ENCODE peak calls at places on chromosome 18, in six cellular contexts. M, S, Q, W, A and B are unnamed samples.

GRCh38 chr18:11981633-11982366 is 493 bp downstream of the IMPA2 start:
- DNase-seq in M (peak), S (peak), Q (peak), W (peak), A (peak), B (peak)

GRCh38 chr18:12911025-12911927 is 27.2 kb upstream of the PTPN2 start:
- DNase-seq in M (peak), S (no peak), Q (no peak), W (no peak), A (peak), B (peak)

GRCh38 chr18:42196651-42197050 is 241.6 kb downstream of the PIK3C3 start:
- DNase-seq in M (no peak), S (peak), Q (no peak), W (peak), A (no peak), B (no peak)

GRCh38 chr18:5464241-5464640 is 79.6 kb downstream of the EPB41L3 start:
- DNase-seq in M (no peak), S (peak), Q (no peak), W (no peak), A (no peak), B (no peak)

GRCh38 chr18:10346786-10347415 is 107.5 kb upstream of the APCDD1 start:
- DNase-seq in M (no peak), S (no peak), Q (no peak), W (no peak), A (no peak), B (no peak)

GRCh38 chr18:11872479-11873136 is 21.4 kb downstream of the CHMP1B start:
- DNase-seq in M (no peak), S (peak), Q (peak), W (no peak), A (peak), B (peak)

GRCh38 chr18:65458871-65459270 is 291.9 kb upstream of the CDH7 start:
- DNase-seq in M (no peak), S (no peak), Q (no peak), W (no peak), A (no peak), B (no peak)

GRCh38 chr18:32373995-32374394 is 96.7 kb downstream of the GAREM1 start:
- DNase-seq in M (no peak), S (peak), Q (no peak), W (peak), A (peak), B (no peak)

GRCh38 chr18:12238861-12239260 is 15.3 kb upstream of the CIDEA start:
- DNase-seq in M (no peak), S (peak), Q (no peak), W (peak), A (no peak), B (no peak)

GRCh38 chr18:48441405-48441881 is 32.3 kb upstream of the ZBTB7C start:
- DNase-seq in M (peak), S (no peak), Q (no peak), W (no peak), A (no peak), B (no peak)

GRCh38 chr18:48446582-48447225 is 37.5 kb upstream of the ZBTB7C start:
- DNase-seq in M (peak), S (peak), Q (peak), W (peak), A (peak), B (peak)

GRCh38 chr18:48442761-48443160 is 33.6 kb upstream of the ZBTB7C start:
- DNase-seq in M (no peak), S (peak), Q (no peak), W (peak), A (no peak), B (no peak)

GRCh38 chr18:48440924-48441323 is 31.7 kb upstream of the ZBTB7C start:
- DNase-seq in M (no peak), S (no peak), Q (no peak), W (no peak), A (no peak), B (no peak)

DNA sequence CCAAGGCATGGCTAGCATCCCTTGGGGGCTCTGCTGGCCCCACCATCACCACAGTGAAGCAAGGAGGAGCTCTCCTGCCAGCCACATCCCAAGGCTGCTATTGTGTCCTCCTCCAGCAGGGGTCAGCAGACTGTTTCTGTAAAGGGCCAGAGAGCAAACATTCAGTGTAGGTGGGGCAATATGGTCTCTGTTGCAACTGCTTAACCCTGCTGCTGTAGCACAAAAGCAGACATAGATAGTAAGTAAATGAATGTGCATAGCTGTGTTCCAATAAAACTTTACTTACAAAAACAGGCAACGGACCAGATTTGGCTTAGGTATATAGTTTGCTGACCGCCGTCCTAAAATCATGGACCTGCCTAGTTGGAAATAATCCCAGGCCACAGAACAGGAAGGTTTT is 36.4 kb upstream of the ZBTB7C start:
- DNase-seq in M (peak), S (peak), Q (peak), W (peak), A (peak), B (peak)
- TF ChIP-seq CTCF in M (peak), S (peak), Q (peak), W (peak), A (peak), B (peak)

GRCh38 chr18:50644807-50645206 is 84.9 kb downstream of the MAPK4 start:
- DNase-seq in M (no peak), S (no peak), Q (peak), W (no peak), A (peak), B (no peak)
- TF ChIP-seq CTCF in M (no peak), S (peak), Q (peak), W (no peak), A (peak), B (no peak)

GRCh38 chr18:57446322-57446721 is 11.1 kb downstream of the ONECUT2 start:
- DNase-seq in M (no peak), S (no peak), Q (peak), W (peak), A (no peak), B (no peak)
- TF ChIP-seq CTCF in M (peak), S (peak), Q (peak), W (peak), A (peak), B (peak)

GRCh38 chr18:48295586-48296311 is 113.4 kb downstream of the ZBTB7C start:
- DNase-seq in M (no peak), S (peak), Q (peak), W (no peak), A (peak), B (no peak)
- TF ChIP-seq CTCF in M (peak), S (peak), Q (peak), W (no peak), A (peak), B (no peak)

GRCh38 chr18:53911200-53911599 is 313.3 kb downstream of the MBD2 start:
- DNase-seq in M (no peak), S (no peak), Q (no peak), W (no peak), A (no peak), B (no peak)

GRCh38 chr18:53906681-53907080 is 317.8 kb downstream of the MBD2 start:
- DNase-seq in M (no peak), S (peak), Q (no peak), W (no peak), A (no peak), B (no peak)

GRCh38 chr18:53909668-53910067 is 314.8 kb downstream of the MBD2 start:
- DNase-seq in M (no peak), S (peak), Q (no peak), W (peak), A (no peak), B (no peak)
- TF ChIP-seq CTCF in M (peak), S (peak), Q (no peak), W (peak), A (no peak), B (peak)

DNA sequence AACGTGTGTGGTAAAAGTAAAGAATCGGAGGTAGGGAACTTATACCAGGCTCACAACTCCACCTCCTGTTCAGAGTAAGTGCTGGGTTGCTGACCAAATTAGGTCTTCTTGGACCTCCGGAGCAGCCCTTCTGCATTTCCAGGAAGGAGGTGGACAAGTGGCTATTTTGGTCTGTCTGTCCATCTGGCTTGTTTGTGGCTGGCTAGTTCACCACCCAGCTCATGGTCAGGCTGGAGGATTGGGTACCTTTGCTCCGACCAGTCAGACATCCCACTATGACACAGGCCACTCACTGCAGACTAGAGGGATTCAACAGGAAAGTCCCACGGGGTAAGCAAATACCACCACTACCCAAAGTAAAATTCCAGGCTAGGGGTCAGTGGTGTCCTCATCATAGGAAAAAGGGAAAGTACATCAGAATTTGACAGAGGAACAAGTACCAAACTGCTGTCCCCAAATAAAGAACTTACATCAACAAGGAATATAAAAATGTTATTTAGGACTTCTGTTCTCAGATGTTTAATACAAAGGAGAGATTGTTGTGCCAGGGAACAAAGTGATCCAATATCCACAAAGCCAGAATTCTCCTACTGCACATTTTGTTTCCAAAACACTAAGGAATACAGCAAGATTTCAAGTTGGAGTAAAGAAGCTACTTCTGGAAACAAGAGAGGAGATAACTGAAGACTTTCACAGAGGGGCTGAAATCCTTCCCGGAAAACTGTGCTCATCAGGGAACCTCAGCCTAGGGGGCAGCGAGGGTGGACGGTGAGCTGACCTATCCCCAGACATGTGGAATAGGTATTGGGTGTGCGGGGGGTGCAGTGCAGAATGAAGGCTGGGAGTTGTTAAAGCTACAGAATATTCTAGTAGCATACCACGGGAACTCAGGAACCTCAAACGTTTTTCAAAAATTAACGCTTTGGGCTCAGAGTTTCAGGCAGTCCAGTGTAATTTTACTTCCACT is 56.9 kb downstream of the BCL2 start:
- DNase-seq in M (peak), S (no peak), Q (no peak), W (no peak), A (no peak), B (no peak)
- TF ChIP-seq CTCF in M (peak), S (no peak), Q (no peak), W (no peak), A (no peak), B (no peak)

DNA sequence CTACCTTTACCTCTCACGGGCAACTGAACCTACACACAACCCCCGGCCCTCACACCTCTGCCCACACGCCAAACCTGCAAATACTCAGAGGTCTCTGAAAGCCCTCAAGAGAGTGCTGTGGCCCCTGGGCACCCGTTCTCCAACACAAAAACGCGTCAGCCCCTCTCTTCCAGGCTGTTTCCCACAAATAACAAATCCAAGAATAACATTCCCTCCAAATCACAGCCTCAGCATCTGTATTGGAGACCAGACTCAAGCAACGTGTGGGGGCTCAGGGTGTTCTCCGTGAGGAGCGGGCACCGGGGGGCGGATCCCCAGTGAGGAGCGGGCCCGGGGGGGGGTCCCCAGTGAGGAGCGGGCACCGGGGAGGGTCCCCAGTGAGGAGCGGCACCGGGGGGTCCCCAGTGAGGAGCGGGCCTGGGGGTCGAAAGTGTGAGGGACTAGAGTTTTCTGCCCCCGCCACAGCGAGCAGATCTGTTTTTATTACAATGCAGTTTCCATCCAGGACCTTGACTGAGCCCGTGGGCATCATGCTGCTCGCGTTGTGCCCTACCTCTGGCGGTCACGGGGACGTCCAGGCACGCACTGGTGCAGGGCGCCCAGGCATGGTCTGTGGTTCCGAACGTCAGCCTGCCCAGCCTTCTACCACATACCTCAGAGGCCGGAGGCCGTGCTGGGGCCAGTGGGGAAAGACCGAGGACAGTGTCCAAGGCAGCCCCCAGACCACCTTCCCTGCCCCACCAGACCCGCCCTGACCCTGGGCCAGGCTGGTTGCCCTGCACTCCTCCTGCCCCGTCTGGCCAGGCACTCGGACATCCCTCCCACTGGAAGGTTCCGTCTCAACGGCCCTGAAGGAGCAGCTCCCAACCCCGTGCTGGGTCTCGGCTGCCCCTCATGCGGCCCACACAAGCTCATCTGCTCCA is 33.1 kb downstream of the SLC66A2 start:
- DNase-seq in M (peak), S (no peak), Q (no peak), W (no peak), A (no peak), B (no peak)
- TF ChIP-seq CTCF in M (no peak), S (no peak), Q (no peak), W (no peak), A (no peak), B (no peak)

GRCh38 chr18:39841133-39842041 is 2113.6 kb upstream of the PIK3C3 start:
- DNase-seq in M (peak), S (peak), Q (peak), W (peak), A (peak), B (no peak)
- TF ChIP-seq CTCF in M (no peak), S (peak), Q (peak), W (peak), A (peak), B (no peak)

DNA sequence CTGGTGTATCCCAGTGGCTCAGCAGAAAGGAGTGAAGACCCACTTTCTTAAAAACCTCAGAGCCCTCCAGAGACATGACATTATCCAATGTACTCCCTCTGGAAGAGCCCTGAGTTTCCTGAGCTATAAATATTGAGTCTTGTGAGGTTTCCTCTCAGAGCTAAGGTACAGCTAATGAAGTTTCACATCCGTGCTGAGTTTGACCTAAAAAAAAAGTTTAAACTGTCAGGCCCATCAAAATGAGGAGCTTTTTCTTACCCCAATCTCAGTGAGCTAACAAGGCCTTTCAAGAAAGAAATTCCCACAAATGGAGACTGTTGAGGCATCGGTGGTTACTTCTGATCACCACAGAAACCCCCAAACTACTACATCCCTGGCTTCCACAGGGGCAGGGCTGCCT is 65.4 kb upstream of the ST8SIA3 start:
- DNase-seq in M (no peak), S (no peak), Q (no peak), W (no peak), A (no peak), B (no peak)
- TF ChIP-seq CTCF in M (no peak), S (no peak), Q (no peak), W (no peak), A (no peak), B (no peak)